ENCODE peak calls at places on chromosomes 4 and X, in seven cellular contexts. Y is Calu3, L is D721Med, Z is osteocyte, P is testis, R is gastrocnemius medialis, S is WTC11. B is an unnamed sample.

GRCh38 chrX:14697453-14697852 is 168.1 kb downstream of the GLRA2 start:
- DNase-seq in Y (peak; percentile 63), L (no peak), Z (no peak), P (no peak), R (no peak), S (peak; percentile 62), B (peak; percentile 3)

GRCh38 chrX:20362268-20363002 is 95.7 kb upstream of the RPS6KA3 start:
- DNase-seq in Y (peak; percentile 61), L (no peak), Z (no peak), P (no peak), R (no peak), S (no peak), B (peak; percentile 13)

GRCh38 chr4:186104895-186105720 is 604 bp downstream of the FAM149A start:
- DNase-seq in Y (peak; percentile 39), L (peak; percentile 30), Z (no peak), P (peak; percentile 44), R (no peak), S (peak; percentile 52), B (no peak)

GRCh38 chr4:74105656-74106275 is 6.8 kb upstream of the CXCL2 start:
- DNase-seq in Y (no peak), L (no peak), Z (no peak), P (no peak), R (no peak), S (no peak), B (no peak)

GRCh38 chrX:124725467-124725866 is 379.1 kb downstream of the SH2D1A start:
- DNase-seq in Y (no peak), L (no peak), Z (no peak), P (no peak), R (no peak), S (no peak), B (no peak)

GRCh38 chr4:155197757-155198156 is 10.7 kb upstream of the NPY2R start:
- DNase-seq in Y (no peak), L (no peak), Z (no peak), P (no peak), R (no peak), S (no peak), B (no peak)

GRCh38 chr4:64251779-64252178 is 157.5 kb downstream of the TECRL start:
- DNase-seq in Y (no peak), L (no peak), Z (no peak), P (no peak), R (no peak), S (no peak), B (no peak)

GRCh38 chr4:138736362-138736761 is 279.2 kb upstream of the NOCT start:
- DNase-seq in Y (no peak), L (no peak), Z (no peak), P (no peak), R (no peak), S (no peak), B (no peak)

GRCh38 chrX:138754861-138755260 is 43.3 kb upstream of the FGF13 start:
- DNase-seq in Y (no peak), L (no peak), Z (no peak), P (no peak), R (no peak), S (no peak), B (no peak)

GRCh38 chr4:123411976-123412589 is 15.5 kb downstream of the SPRY1 start:
- DNase-seq in Y (no peak), L (no peak), Z (no peak), P (no peak), R (no peak), S (no peak), B (no peak)

GRCh38 chr4:6859543-6859942 is 50.1 kb upstream of the TBC1D14 start:
- DNase-seq in Y (no peak), L (no peak), Z (no peak), P (no peak), R (no peak), S (no peak), B (no peak)

GRCh38 chr4:147975902-147976301 is 244.0 kb downstream of the ARHGAP10 start:
- DNase-seq in Y (no peak), L (no peak), Z (no peak), P (no peak), R (no peak), S (no peak), B (peak; percentile 33)

GRCh38 chr4:78218260-78218659 is 161.1 kb downstream of the FRAS1 start:
- DNase-seq in Y (no peak), L (no peak), Z (no peak), P (no peak), R (no peak), S (no peak), B (no peak)

GRCh38 chrX:149462849-149463248 is 42.3 kb downstream of the IDS start:
- DNase-seq in Y (no peak), L (no peak), Z (no peak), P (no peak), R (no peak), S (no peak), B (no peak)

GRCh38 chr4:166034965-166035364 is 161.9 kb downstream of the TLL1 start:
- DNase-seq in Y (no peak), L (no peak), Z (no peak), P (no peak), R (no peak), S (no peak), B (no peak)

GRCh38 chr4:144547678-144548298 is 98.2 kb upstream of the HHIP start:
- DNase-seq in Y (no peak), L (no peak), Z (no peak), P (no peak), R (no peak), S (no peak), B (no peak)

GRCh38 chrX:19739683-19740082 is 147.7 kb downstream of the SH3KBP1 start:
- DNase-seq in Y (peak; percentile 76), L (peak; percentile 15), Z (no peak), P (peak; percentile 38), R (peak; percentile 23), S (peak; percentile 64), B (peak; percentile 72)

GRCh38 chrX:96770315-96770714 is 85.7 kb downstream of the DIAPH2 start:
- DNase-seq in Y (no peak), L (no peak), Z (no peak), P (no peak), R (no peak), S (no peak), B (peak; percentile 0)
- TF ChIP-seq CTCF in Y (peak; percentile 16), L (peak; percentile 54), Z (peak; percentile 60), P (no peak), R (peak; percentile 22), S (no peak), B (peak; percentile 73)

GRCh38 chr4:25925486-25926201 is 11.6 kb downstream of the SMIM20 start:
- DNase-seq in Y (peak; percentile 55), L (no peak), Z (no peak), P (peak; percentile 47), R (no peak), S (peak; percentile 57), B (peak; percentile 37)
- TF ChIP-seq CTCF in Y (peak; percentile 30), L (peak; percentile 68), Z (peak; percentile 55), P (peak; percentile 24), R (peak; percentile 36), S (peak; percentile 39), B (peak; percentile 80)

GRCh38 chr4:70901607-70901983 is 574 bp upstream of the MOB1B start:
- DNase-seq in Y (no peak), L (no peak), Z (no peak), P (no peak), R (no peak), S (no peak), B (no peak)

GRCh38 chr4:70902577-70903281 is 560 bp downstream of the MOB1B start:
- DNase-seq in Y (no peak), L (no peak), Z (peak; percentile 85), P (no peak), R (no peak), S (no peak), B (peak; percentile 19)

GRCh38 chr4:70903282-70903603 is 1.1 kb downstream of the MOB1B start:
- DNase-seq in Y (no peak), L (no peak), Z (no peak), P (peak; percentile 20), R (no peak), S (no peak), B (no peak)

DNA sequence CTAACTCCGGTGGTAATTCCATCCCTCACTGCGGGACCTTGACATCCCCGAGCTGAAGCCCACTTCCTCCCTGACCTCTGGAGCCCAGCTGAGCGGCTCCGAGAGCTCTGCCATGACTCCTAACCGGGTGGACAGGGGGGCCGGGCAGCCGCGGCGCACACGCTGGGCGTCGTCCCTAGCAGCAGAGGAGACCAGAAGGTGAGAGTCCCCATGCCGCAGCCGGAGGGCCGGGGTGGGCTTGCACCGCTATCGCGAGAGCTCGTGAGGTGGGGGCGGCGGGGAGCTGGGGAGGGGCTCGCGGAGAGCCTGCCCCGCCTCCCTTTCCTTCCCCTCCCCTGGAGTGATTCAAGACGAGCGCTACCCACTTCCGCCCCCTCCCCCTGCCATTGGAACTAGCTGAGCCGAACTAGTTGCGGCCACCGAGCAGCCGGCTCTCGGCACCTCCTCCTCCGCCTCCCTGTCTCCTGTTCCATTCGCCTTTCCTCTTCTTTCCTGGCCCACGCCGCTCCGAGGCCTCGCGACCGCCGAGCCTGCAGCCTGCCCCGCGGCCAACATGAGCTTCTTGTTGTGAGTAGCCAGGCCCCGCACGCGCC is at the start of gene MOB1B:
- DNase-seq in Y (peak; percentile 83), L (peak; percentile 84), Z (peak; percentile 96), P (peak; percentile 95), R (peak; percentile 74), S (peak; percentile 95), B (peak; percentile 83)
- TF ChIP-seq CTCF in Y (no peak), L (peak; percentile 22), Z (peak; percentile 58), P (peak; percentile 34), R (peak; percentile 47), S (no peak), B (peak; percentile 41)

GRCh38 chr4:3801521-3801920 is 35.3 kb downstream of the ADRA2C start:
- DNase-seq in Y (no peak), L (no peak), Z (no peak), P (no peak), R (no peak), S (no peak), B (no peak)
- TF ChIP-seq CTCF in Y (no peak), L (no peak), Z (no peak), P (no peak), R (no peak), S (no peak), B (no peak)

GRCh38 chrX:8364369-8365141 is 100.1 kb upstream of the VCX3B start:
- DNase-seq in Y (no peak), L (no peak), Z (no peak), P (peak; percentile 63), R (peak; percentile 41), S (peak; percentile 60), B (no peak)
- TF ChIP-seq CTCF in Y (no peak), L (peak; percentile 36), Z (peak; percentile 38), P (peak; percentile 31), R (peak; percentile 47), S (peak; percentile 15), B (no peak)

B was measured in HFFc6.